ENCODE peak calls at places on chromosome 2, in six cellular contexts. Y, P, M, R, K and C are unnamed samples.

GRCh38 chr2:73257425-73258125 is 23.5 kb downstream of the CCT7 start:
- DNase-seq in M (no peak), R (no peak), K (no peak), P (peak), Y (no peak), C (no peak)

GRCh38 chr2:26429779-26430654 is 28.3 kb downstream of the DRC1 start:
- DNase-seq in Y (no peak), M (no peak), K (no peak), P (no peak), R (peak), C (no peak)

GRCh38 chr2:162840598-162841246 is 2.2 kb upstream of the KCNH7 start:
- DNase-seq in M (peak), K (peak), Y (peak), R (peak), P (peak), C (no peak)

GRCh38 chr2:11676640-11677039 is 6.6 kb upstream of the NTSR2 start:
- DNase-seq in R (no peak), Y (no peak), K (no peak), M (no peak), P (no peak), C (no peak)

GRCh38 chr2:201358684-201359083 is 1.5 kb upstream of the FLACC1 start:
- DNase-seq in P (no peak), R (peak), M (no peak), Y (no peak), K (no peak), C (peak)

GRCh38 chr2:142037051-142037450 is 93.8 kb downstream of the LRP1B start:
- DNase-seq in R (no peak), K (no peak), M (no peak), Y (no peak), P (no peak), C (no peak)

GRCh38 chr2:143087033-143087432 is 42.2 kb upstream of the ARHGAP15 start:
- DNase-seq in K (no peak), Y (no peak), R (no peak), M (no peak), P (no peak), C (no peak)

GRCh38 chr2:2731885-2732284 is 400.8 kb upstream of the MYT1L start:
- DNase-seq in P (no peak), M (no peak), R (no peak), Y (no peak), K (no peak), C (no peak)

GRCh38 chr2:101120124-101120996 is 30.8 kb downstream of the TBC1D8 start:
- DNase-seq in M (peak), Y (peak), R (peak), P (peak), K (no peak), C (no peak)

GRCh38 chr2:146598791-146599190 is 1246.0 kb upstream of the ACVR2A start:
- DNase-seq in R (no peak), P (no peak), K (no peak), M (no peak), Y (no peak), C (no peak)

GRCh38 chr2:145511946-145512345 is 992.0 kb upstream of the ZEB2 start:
- DNase-seq in Y (no peak), P (no peak), M (no peak), R (no peak), K (no peak), C (no peak)

GRCh38 chr2:36366491-36367120 is 11.0 kb downstream of the CRIM1 start:
- DNase-seq in Y (no peak), R (peak), K (no peak), M (no peak), P (no peak), C (no peak)

GRCh38 chr2:58973831-58974281 is 732.7 kb upstream of the FANCL start:
- DNase-seq in M (no peak), K (no peak), Y (no peak), R (no peak), P (no peak), C (no peak)

GRCh38 chr2:102736174-102736606 is 25.6 kb upstream of the TMEM182 start:
- DNase-seq in M (no peak), K (peak), P (peak), R (no peak), Y (no peak), C (no peak)

GRCh38 chr2:102735431-102736130 is 26.2 kb upstream of the TMEM182 start:
- DNase-seq in R (peak), K (no peak), M (no peak), P (peak), Y (no peak), C (no peak)

GRCh38 chr2:102737435-102737834 is 24.4 kb upstream of the TMEM182 start:
- DNase-seq in K (no peak), P (no peak), R (no peak), Y (no peak), M (no peak), C (no peak)

DNA sequence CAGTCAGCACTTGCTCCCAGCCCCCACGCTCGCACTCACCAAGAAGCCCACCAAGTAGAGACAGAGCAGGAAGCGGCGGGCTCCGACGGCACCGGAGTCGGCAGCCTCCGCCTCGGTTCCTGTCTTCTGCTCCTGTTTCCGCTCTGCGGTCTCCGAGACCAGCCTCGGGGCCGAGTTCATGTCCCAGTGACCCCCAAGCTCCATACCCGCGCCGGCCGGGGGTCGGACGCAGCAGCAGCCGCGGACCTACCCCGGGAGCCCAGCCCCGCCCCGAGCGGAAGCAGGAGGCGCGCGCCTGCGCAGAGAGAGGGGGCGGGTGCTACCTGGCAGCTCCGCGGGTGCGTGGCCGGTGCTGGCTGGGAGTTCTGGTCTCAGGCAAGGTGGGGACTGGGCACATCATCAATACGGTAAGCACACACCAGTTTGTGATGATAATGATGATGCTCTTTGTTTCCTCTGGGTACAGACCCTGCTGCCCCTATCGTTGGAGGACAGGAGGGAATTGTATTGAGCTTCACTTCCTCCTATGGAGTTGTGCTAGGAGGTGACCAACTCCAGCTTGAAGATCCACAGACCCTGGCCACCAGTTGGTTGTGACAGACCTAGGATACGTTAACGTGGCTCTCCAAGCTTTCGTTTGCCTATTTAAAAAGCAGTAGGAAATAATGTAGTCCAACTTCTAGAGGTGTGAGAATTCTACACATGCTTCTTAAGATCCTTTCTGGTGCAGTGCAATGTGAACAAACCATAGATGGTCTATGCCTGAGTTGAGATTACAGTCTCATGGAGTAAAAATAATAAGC is 25.0 kb upstream of the TMEM182 start:
- DNase-seq in P (peak), Y (peak), R (peak), K (peak), M (peak), C (no peak)
- TF ChIP-seq CTCF in P (no peak), Y (no peak), R (no peak), K (no peak), M (no peak), C (peak)

DNA sequence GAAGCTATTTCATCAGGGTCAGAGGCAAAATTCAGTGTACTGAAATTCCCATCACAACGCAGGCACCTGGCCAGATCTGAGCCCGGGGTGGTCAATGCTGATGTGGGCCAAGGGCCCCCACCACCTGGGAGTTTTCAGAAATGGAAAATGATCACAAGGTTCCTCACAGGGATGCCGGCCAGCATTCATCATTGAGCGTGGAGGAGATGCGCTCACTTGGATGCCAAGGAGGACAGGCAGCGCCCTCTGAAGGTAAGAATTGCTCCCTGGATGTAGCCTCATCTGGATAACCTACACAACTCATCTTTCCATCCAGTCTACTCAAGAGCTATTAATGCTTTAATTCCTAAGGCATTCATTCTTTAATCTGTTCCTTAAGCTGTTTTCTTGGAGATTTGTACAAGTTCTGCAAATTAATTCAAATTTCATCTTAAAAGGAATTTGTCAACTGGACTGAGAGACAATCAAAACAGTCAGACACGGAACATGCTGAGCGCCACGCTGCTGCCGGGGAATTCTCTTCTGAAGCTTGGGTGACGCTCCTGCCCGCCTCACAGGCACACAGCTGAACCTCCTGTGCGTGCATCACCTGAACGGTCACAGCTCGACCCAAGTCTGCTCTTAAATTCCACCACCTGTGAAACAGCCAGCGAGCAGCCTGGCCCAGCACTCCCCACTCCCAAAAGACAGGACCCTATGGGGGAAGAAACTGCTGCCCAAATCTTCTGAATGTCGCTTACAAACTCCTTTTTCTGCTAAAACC is 206.7 kb downstream of the HDAC4 start:
- DNase-seq in M (no peak), P (no peak), R (no peak), Y (peak), K (peak), C (no peak)
- TF ChIP-seq CTCF in M (no peak), P (no peak), R (no peak), Y (no peak), K (no peak), C (no peak)

DNA sequence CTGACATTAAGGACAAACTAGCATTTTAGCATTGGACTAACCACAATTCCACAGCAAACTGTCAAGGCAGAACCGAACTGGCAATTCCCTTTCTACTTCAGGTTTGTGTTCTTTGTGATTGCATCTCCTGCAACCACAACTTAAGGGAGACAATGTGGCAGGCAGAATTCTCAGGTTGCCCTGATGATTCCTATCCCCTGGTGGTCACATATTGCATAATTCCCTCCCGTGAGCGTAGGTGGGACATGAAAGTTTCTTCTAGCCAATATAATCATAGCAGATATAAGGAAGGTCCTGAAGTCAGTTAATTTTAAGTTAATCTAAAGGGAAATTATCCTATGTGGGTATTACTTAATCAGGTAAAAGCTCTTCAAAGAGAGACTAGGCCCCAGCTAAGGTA is 45.8 kb upstream of the TNP1 start:
- DNase-seq in M (no peak), P (no peak), Y (no peak), R (no peak), K (no peak), C (no peak)
- TF ChIP-seq CTCF in M (no peak), P (no peak), Y (no peak), R (no peak), K (no peak), C (no peak)

GRCh38 chr2:40204268-40204667 is 247.6 kb downstream of the SLC8A1 start:
- DNase-seq in K (no peak), P (no peak), Y (no peak), M (no peak), R (no peak), C (no peak)
- TF ChIP-seq CTCF in K (no peak), P (no peak), Y (no peak), M (no peak), R (no peak), C (no peak)

GRCh38 chr2:118239284-118239683 is 151.0 kb downstream of the INSIG2 start:
- DNase-seq in P (no peak), Y (no peak), M (no peak), R (no peak), K (no peak), C (no peak)

GRCh38 chr2:118241128-118241527 is 152.9 kb downstream of the INSIG2 start:
- DNase-seq in K (no peak), P (no peak), Y (no peak), R (no peak), M (no peak), C (no peak)

GRCh38 chr2:118242216-118242615 is 153.9 kb downstream of the INSIG2 start:
- DNase-seq in Y (no peak), R (no peak), M (no peak), K (no peak), P (no peak), C (no peak)

GRCh38 chr2:118240276-118240675 is 152.0 kb downstream of the INSIG2 start:
- DNase-seq in M (no peak), K (no peak), R (no peak), P (no peak), Y (no peak), C (no peak)

DNA sequence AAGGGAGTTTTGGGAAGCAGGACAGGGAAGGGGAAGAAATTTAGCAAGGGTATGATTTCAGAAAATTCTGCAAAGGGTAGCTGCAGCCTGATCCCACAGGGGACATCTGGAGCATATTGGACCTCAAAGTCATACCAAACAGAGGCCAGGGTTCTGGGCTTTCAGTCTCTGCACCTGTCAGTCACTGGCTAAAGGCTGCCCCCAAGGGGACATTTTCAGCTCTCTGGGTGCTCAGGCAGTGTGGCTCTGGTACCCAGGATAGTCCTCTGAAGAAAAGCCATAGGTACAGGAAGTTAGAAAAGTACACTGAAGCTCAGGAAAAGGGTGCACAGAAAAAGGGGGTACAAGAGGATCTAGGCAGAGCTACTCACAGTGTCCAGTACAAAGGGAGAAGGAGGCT is 149.2 kb downstream of the INSIG2 start:
- DNase-seq in R (no peak), K (no peak), P (no peak), Y (no peak), M (no peak), C (no peak)
- TF ChIP-seq CTCF in R (no peak), K (no peak), P (no peak), Y (no peak), M (no peak), C (no peak)

DNA sequence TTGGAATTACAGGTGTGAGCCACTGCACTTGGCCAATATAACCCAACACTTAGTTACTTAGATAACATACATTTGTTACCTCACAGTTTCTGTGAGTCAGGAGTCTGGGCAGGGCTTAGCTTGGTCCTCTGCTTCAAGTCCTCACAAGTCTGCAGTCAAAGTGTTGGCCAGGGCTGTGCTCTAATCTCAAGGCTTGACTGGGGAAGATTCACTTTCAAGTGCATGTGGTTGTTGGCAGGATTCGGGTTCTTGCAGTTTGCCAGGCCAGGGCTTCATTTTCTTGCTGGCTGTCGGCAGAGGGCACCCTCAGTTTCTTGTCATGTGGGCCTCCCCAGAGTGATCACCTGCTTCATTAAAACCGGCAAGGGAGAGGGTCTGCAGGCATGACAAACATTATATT is 103.7 kb downstream of the SLC4A3 start:
- DNase-seq in P (no peak), K (no peak), M (no peak), R (no peak), Y (no peak), C (no peak)
- TF ChIP-seq CTCF in P (no peak), K (no peak), M (no peak), R (no peak), Y (no peak), C (no peak)

GRCh38 chr2:109457811-109458210 is 156.0 kb downstream of the SEPTIN10 start:
- DNase-seq in Y (no peak), M (no peak), P (no peak), R (no peak), K (no peak), C (no peak)
- TF ChIP-seq CTCF in Y (no peak), M (no peak), P (no peak), R (no peak), K (no peak), C (peak)

DNA sequence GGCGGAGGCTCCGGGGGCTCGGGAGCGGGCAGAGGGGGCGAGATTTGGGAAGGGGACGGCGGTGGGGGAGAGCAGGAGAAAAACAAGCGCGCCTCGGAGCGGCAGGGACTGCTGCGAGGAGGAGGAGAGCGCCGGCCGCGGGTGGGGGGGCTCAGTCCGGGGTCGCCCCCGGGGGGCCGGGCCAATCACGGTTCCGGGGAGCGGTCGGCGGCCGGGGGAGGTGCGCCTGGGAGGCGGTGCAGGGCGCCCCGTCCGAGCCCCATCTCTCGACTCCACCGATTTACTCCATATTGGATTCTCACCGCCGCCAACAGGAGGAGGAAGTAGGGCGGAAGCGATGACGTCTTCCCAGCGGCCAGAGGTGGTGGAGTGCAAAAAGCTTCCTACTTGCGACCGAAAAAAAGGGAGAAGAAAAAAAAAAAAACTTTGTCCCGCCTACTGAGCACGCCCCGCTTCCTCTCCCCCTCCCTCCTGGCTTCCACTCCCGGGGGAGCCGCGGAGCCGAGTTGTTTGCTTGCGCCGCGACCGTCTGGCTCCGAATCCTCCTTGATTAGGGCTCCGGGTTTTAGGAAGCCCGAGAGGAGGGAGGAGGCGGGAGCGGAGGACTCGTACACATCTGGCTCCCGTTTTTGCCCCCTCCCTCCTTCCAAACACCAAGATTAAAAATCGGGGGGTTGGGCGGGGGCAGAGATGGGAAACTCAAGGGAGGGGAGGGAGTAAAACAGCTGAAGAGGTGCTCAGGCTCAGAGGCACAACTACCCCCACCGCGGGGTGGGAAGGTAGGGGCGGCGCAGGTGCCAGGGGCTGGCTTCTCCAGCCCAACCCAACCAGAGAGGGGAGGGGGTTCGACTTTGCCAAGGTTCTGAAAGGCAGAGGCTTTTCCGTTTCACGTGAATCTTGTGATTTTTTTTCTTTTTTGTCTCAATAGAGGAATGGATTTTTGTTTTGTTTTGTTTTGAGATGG is at the start of gene SPRED2:
- DNase-seq in R (peak), M (peak), Y (peak), K (peak), P (peak), C (peak)
- TF ChIP-seq CTCF in R (no peak), M (no peak), Y (peak), K (peak), P (no peak), C (peak)